ENCODE peak calls at places on chromosomes 2 and 18, in nine cellular contexts. M is BJ, P is AG09309, E is heart right ventricle, O is foreskin fibroblast, K is HepG2, G is ovary, R is transverse colon, W is dorsolateral prefrontal cortex. Q is an unnamed sample.

GRCh38 chr2:231378028-231378722 is 17.3 kb upstream of the B3GNT7 start:
- DNase-seq in M (no peak), P (no peak), E (no peak), O (no peak), K (peak; percentile 67), G (no peak), R (peak; percentile 80), W (no peak), Q (no peak)

GRCh38 chr2:150023044-150023443 is 435.5 kb upstream of the MMADHC start:
- DNase-seq in M (no peak), P (no peak), E (no peak), O (no peak), K (no peak), G (no peak), R (no peak), W (no peak), Q (peak; percentile 18)

GRCh38 chr2:175755169-175755568 is 246.9 kb downstream of the LNPK start:
- DNase-seq in M (no peak), P (no peak), E (no peak), O (no peak), K (no peak), G (no peak), R (no peak), W (no peak), Q (no peak)

GRCh38 chr2:56134861-56135260 is 48.9 kb upstream of the CCDC85A start:
- DNase-seq in M (no peak), P (no peak), E (no peak), O (no peak), K (no peak), G (no peak), R (no peak), W (no peak), Q (no peak)

GRCh38 chr2:30510409-30510808 is 63.4 kb downstream of the LCLAT1 start:
- DNase-seq in M (no peak), P (no peak), E (no peak), O (no peak), K (no peak), G (no peak), R (no peak), W (no peak), Q (no peak)

GRCh38 chr2:30371028-30371708 is 75.9 kb upstream of the LCLAT1 start:
- DNase-seq in M (no peak), P (no peak), E (no peak), O (no peak), K (no peak), G (no peak), R (no peak), W (no peak), Q (no peak)

GRCh38 chr18:11767935-11768334 is 78.9 kb downstream of the GNAL start:
- DNase-seq in M (no peak), P (no peak), E (no peak), O (no peak), K (no peak), G (no peak), R (no peak), W (no peak), Q (no peak)

GRCh38 chr2:109133746-109134145 is 4.7 kb downstream of the SH3RF3 start:
- DNase-seq in M (no peak), P (no peak), E (no peak), O (no peak), K (no peak), G (no peak), R (no peak), W (no peak), Q (no peak)

GRCh38 chr2:240155080-240156025 is 14.9 kb upstream of the OTOS start:
- DNase-seq in M (no peak), P (no peak), E (no peak), O (no peak), K (no peak), G (no peak), R (no peak), W (peak; percentile 61), Q (no peak)

DNA sequence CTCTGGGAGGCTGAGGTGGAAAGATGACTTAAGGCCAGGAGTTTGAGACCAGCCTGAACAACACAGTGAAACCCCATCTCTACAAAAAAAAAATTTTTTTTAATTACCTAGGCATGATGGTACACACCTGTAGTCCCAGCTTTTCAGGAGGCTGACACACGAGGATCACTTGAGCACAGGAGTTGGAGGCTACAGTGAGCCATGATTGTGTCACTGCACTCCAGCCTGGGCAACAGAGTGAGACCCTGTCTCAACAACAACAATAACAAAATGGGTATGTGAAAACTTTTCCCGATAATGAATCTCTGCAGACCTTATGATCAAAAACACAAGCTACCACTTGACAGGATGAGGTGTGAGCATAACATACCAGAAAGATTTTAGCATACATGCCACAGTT is 73.9 kb upstream of the PELI1 start:
- DNase-seq in M (no peak), P (no peak), E (no peak), O (no peak), K (no peak), G (no peak), R (no peak), W (no peak), Q (no peak)
- TF ChIP-seq CTCF in M (no peak), P (no peak), E (no peak), O (no peak), K (no peak), G (no peak), R (no peak), W (no peak), Q (no peak)

GRCh38 chr2:63059434-63060078 is 8.9 kb downstream of the OTX1 start:
- DNase-seq in M (no peak), P (no peak), E (no peak), O (no peak), K (no peak), G (peak; percentile 18), R (no peak), W (no peak), Q (no peak)

GRCh38 chr2:63056309-63057065 is 5.9 kb downstream of the OTX1 start:
- DNase-seq in M (no peak), P (no peak), E (no peak), O (peak; percentile 12), K (no peak), G (no peak), R (peak; percentile 46), W (no peak), Q (peak; percentile 22)

GRCh38 chr2:63058742-63059433 is 8.3 kb downstream of the OTX1 start:
- DNase-seq in M (no peak), P (no peak), E (no peak), O (no peak), K (no peak), G (peak; percentile 27), R (peak; percentile 9), W (no peak), Q (no peak)

GRCh38 chr2:63057249-63058148 is 6.9 kb downstream of the OTX1 start:
- DNase-seq in M (no peak), P (no peak), E (no peak), O (no peak), K (no peak), G (no peak), R (no peak), W (no peak), Q (no peak)

DNA sequence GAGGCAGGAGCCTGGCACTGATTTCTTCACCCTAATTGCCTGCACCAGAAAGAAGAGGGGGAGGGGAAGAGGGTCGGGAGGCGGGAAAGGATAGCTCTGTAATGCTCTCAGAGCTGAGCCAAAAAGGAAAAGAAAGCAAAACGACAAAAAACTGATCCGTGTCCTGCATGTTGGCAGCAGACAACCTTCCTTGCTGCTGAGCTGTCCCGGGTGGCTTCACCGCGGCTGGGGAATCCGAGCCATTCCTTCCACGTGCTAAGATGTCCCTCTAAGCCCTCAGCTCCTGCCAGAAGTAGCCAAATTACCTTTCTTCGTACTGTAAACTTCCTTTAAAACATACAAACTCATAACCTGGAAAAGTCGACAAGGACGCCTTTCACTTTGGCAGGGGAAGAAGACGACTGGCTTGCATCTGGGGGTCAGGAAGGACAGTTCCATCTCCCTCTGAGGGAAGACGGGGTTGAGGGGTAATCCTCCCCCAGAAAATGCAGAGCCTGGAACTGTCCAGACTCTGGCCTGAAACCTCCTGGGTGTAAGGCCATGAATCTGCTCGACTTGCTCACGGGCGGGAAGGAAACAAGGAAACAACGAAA is 7.6 kb downstream of the OTX1 start:
- DNase-seq in M (no peak), P (no peak), E (no peak), O (no peak), K (no peak), G (peak; percentile 22), R (peak; percentile 9), W (no peak), Q (peak; percentile 11)
- H3K4me3 ChIP-seq in M (no peak overlapping the region), P (no peak overlapping the region), E (no peak overlapping the region), O (no peak overlapping the region), K (no peak overlapping the region), G (no peak overlapping the region), R (no peak overlapping the region), W (no peak overlapping the region), Q (no peak overlapping the region)

DNA sequence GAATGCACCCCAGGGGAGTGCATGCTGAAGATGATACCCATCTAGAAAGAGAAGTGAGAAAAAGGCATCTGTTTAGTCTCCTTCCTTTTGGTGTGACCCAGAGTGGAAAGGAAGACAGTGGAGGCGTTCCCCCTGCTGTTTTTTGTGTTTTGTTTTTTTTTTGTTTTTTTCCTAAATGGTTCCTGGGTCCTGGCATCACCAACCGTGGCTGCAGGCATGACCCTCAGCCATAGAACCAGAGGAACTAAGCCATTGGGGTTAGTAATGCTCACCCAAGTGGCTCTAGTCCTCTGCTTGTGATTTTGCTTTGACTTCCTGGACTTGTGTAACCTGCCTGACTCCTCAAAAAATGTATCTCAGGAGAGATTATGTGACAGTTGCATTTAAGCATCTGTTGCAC is 451.3 kb downstream of the DCC start:
- DNase-seq in M (no peak), P (no peak), E (no peak), O (no peak), K (no peak), G (no peak), R (no peak), W (no peak), Q (no peak)
- TF ChIP-seq CTCF in M (no peak), P (no peak), E (no peak), O (no peak), K (no peak), G (no peak), R (no peak), W (no peak), Q (no peak)

DNA sequence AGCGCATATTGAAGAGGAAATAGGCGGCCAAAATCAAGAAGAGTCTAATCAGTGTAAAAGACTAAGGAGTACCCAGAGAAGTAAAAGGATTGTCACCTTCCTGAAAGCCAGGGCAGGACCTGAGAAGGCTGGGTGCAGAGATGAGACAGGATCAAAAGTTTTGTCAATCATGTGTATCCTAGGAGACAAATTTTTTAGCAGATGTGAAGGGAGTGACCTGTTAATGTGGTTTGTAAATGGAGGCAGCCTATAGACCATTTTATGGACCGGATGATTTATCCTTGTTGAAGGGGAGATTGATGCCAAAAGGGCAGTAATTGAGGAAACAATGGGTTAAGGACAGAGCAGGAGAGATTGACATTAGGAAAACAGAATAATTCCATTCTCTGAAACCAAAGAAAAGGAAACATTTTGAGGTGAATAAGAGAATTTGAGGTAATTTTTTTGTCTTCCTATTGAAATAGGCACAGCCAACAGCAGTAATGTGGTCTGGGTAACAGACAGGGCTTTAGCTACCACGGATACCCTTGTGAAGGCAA is 856 bp downstream of the NDC80 start:
- DNase-seq in M (no peak), P (no peak), E (no peak), O (no peak), K (no peak), G (no peak), R (no peak), W (no peak), Q (peak; percentile 6)
- H3K4me3 ChIP-seq in M (peak overlapping the region; percentile 61), P (peak overlapping the region; percentile 78), E (no peak overlapping the region), O (peak overlapping the region; percentile 84), K (peak overlapping the region; percentile 89), G (no peak overlapping the region), R (peak overlapping the region; percentile 67), W (no peak overlapping the region), Q (peak overlapping the region; percentile 98)